ENCODE peak calls at places on chromosomes 11 and 22, in seven cellular contexts. I is A549; P is cardiac fibroblast; D is K562; B is AG04450; U is dorsolateral prefrontal cortex; W is CD8-positive, alpha-beta T cell. H is an unnamed sample.

GRCh38 chr11:73461335-73461840 is 85.2 kb downstream of the RELT start:
- DNase-seq in I (no peak), P (peak), D (no peak), B (no peak), U (no peak), W (no peak), H (no peak)

GRCh38 chr11:117183724-117184349 is 5.3 kb downstream of the SIDT2 start:
- DNase-seq in I (no peak), P (no peak), D (no peak), B (no peak), U (peak), W (peak), H (no peak)

GRCh38 chr11:107858217-107859070 is at the start of gene SLC35F2:
- DNase-seq in I (peak), P (peak), D (peak), B (no peak), U (peak), W (peak), H (no peak)

GRCh38 chr11:843818-844692 is 1.4 kb downstream of the TSPAN4 start:
- DNase-seq in I (peak), P (peak), D (peak), B (peak), U (no peak), W (no peak), H (peak)

GRCh38 chr22:49956914-49957825 is 3.4 kb upstream of the PIM3 start:
- DNase-seq in I (no peak), P (no peak), D (no peak), B (no peak), U (no peak), W (no peak), H (no peak)

GRCh38 chr11:16193897-16194381 is 162.4 kb downstream of the SOX6 start:
- DNase-seq in I (no peak), P (no peak), D (no peak), B (no peak), U (no peak), W (no peak), H (no peak)

GRCh38 chr11:62689421-62690183 is at the start of gene LRRN4CL:
- DNase-seq in I (no peak), P (peak), D (no peak), B (peak), U (no peak), W (no peak), H (peak)

GRCh38 chr22:18987765-18988164 is 51.7 kb upstream of the PRODH start:
- DNase-seq in I (no peak), P (peak), D (peak), B (no peak), U (no peak), W (no peak), H (no peak)

GRCh38 chr11:8373519-8374432 is 110.1 kb upstream of the LMO1 start:
- DNase-seq in I (no peak), P (no peak), D (no peak), B (no peak), U (no peak), W (no peak), H (no peak)

GRCh38 chr11:8372641-8373381 is 109.1 kb upstream of the LMO1 start:
- DNase-seq in I (no peak), P (no peak), D (no peak), B (no peak), U (no peak), W (no peak), H (no peak)

GRCh38 chr11:8375932-8376331 is 112.3 kb upstream of the LMO1 start:
- DNase-seq in I (no peak), P (no peak), D (no peak), B (no peak), U (no peak), W (no peak), H (no peak)

GRCh38 chr11:8375460-8375859 is 111.8 kb upstream of the LMO1 start:
- DNase-seq in I (no peak), P (no peak), D (no peak), B (no peak), U (no peak), W (no peak), H (no peak)

DNA sequence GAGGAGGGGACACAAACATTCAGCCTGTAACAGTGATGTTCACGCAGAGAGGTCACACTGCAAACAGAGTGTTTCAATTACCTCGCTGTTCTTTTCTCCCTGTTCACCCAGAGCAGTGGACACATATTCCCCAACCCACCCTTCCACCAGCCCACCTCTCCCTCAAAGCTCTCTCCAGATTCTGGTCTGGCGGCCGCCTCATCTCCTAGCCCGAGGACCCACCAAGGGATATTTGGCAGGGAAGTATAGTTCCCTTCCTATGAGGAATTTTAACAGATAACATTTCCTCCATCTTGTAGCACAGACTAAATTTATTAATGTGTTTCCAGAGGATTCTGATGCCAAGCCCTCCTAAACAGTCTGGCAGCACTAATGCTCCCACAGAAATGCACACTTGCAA is 111.0 kb upstream of the LMO1 start:
- DNase-seq in I (no peak), P (no peak), D (no peak), B (no peak), U (no peak), W (no peak), H (no peak)
- TF ChIP-seq CTCF in I (no peak), P (no peak), D (no peak), B (no peak), U (no peak), W (no peak), H (no peak)

GRCh38 chr11:64842366-64842759 is 2.1 kb downstream of the CDC42BPG start:
- DNase-seq in I (no peak), P (no peak), D (no peak), B (no peak), U (no peak), W (no peak), H (no peak)
- TF ChIP-seq CTCF in I (no peak), P (no peak), D (no peak), B (no peak), U (no peak), W (no peak), H (no peak)

GRCh38 chr22:37633693-37634504 is 5.6 kb upstream of the SH3BP1 start:
- DNase-seq in I (no peak), P (peak), D (peak), B (peak), U (peak), W (peak), H (peak)
- TF ChIP-seq CTCF in I (no peak), P (peak), D (peak), B (peak), U (peak), W (no peak), H (peak)

GRCh38 chr22:17265649-17266248 is 46.5 kb upstream of the ADA2 start:
- DNase-seq in I (no peak), P (no peak), D (no peak), B (no peak), U (no peak), W (no peak), H (no peak)

GRCh38 chr22:17262976-17263375 is 43.7 kb upstream of the ADA2 start:
- DNase-seq in I (no peak), P (no peak), D (no peak), B (no peak), U (no peak), W (no peak), H (no peak)

GRCh38 chr22:17266261-17266971 is 47.2 kb upstream of the ADA2 start:
- DNase-seq in I (no peak), P (no peak), D (no peak), B (no peak), U (peak), W (peak), H (no peak)

GRCh38 chr22:17267661-17268330 is 48.6 kb upstream of the ADA2 start:
- DNase-seq in I (no peak), P (no peak), D (no peak), B (no peak), U (no peak), W (no peak), H (no peak)

GRCh38 chr22:17264321-17265052 is 45.3 kb upstream of the ADA2 start:
- DNase-seq in I (no peak), P (peak), D (no peak), B (no peak), U (no peak), W (no peak), H (no peak)
- TF ChIP-seq CTCF in I (no peak), P (no peak), D (no peak), B (no peak), U (no peak), W (no peak), H (no peak)

GRCh38 chr22:27948569-27948968 is 29.5 kb upstream of the PITPNB start:
- DNase-seq in I (no peak), P (no peak), D (no peak), B (no peak), U (no peak), W (no peak), H (no peak)
- TF ChIP-seq CTCF in I (no peak), P (no peak), D (no peak), B (no peak), U (no peak), W (no peak), H (no peak)

DNA sequence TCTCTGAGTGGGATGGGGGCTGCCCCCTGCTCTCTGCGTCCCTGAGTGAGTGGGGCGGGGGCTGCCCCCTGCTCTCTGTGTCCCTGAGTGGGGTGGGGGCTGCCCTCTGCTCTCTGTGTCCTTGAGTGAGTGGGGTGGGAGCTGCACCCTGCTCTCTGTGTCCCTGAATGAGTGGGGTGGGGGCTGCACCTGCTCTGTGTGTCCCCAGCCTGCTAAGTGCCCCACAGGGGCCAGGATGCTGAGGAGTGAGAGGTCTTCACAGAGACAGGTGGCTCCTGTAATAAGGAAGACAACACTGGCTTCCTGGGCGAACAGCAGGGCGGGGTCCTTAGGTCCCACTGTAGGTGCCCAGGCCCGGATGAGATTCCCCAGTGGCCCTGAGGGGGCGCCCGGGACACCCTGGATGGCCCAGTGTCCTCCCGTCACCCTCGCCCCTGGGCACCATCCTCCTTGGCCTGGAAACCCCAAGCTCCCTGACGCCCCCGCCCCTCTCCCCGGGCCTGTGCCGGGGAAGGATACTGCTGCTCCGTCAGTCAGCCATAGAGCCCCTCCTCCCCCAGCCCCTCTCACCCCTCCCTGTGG is 3.8 kb upstream of the CCDC188 start:
- DNase-seq in I (no peak), P (no peak), D (peak), B (no peak), U (no peak), W (no peak), H (no peak)
- TF ChIP-seq CTCF in I (no peak), P (no peak), D (peak), B (no peak), U (no peak), W (no peak), H (peak)

GRCh38 chr11:76919467-76919866 is 58.7 kb downstream of the ACER3 start:
- DNase-seq in I (no peak), P (no peak), D (no peak), B (no peak), U (no peak), W (no peak), H (no peak)
- TF ChIP-seq CTCF in I (no peak), P (no peak), D (no peak), B (no peak), U (no peak), W (peak), H (no peak)

DNA sequence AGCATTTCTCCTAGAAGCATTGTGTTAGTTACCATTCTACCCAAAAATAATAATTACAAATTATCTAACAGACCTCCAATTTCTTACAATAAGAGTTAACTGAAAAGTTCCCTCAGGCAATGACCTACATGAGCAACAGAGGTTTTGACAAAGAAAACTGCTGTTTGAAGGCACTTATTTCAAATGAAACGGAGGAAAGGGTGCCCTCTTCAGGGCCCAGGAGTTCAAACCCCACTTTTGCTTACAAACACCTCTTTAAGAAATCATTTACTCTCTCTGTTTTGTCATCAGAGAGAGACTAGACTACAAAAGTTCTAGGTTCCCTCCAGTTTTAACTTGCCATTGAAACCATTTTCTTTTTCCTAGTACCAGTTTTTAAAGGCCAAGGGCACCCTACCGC is 56.7 kb downstream of the AMBRA1 start:
- DNase-seq in I (peak), P (peak), D (no peak), B (no peak), U (no peak), W (no peak), H (no peak)
- TF ChIP-seq CTCF in I (peak), P (peak), D (peak), B (peak), U (no peak), W (no peak), H (peak)

DNA sequence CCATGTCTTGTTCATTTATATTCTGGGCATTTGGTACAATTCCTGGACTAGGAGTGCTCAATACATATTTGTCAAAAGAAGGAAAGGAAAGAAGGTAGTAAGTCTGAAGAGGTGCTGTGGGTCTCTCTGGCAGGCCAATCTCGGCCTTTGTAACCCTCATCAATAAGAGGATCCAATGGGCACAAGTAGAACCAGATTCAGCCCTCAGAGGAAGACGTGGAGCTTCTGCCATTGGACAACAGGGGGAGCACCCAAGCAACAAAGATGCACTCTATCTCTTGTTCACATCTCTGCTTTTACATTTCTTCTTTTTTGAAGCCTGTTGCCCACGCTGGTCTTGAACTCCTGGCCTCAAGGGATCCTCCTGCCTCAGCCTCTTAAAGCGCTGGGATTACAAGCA is 2.2 kb upstream of the VPS11 start:
- DNase-seq in I (peak), P (peak), D (peak), B (no peak), U (no peak), W (peak), H (no peak)
- TF ChIP-seq CTCF in I (peak), P (peak), D (peak), B (peak), U (no peak), W (peak), H (peak)

GRCh38 chr22:33126881-33127280 is 68.7 kb upstream of the SYN3 start:
- DNase-seq in I (peak), P (no peak), D (no peak), B (no peak), U (no peak), W (no peak), H (no peak)
- TF ChIP-seq CTCF in I (peak), P (no peak), D (no peak), B (no peak), U (peak), W (no peak), H (no peak)